ENCODE peak calls at places on chromosomes 5 and 9, in four cellular contexts. L is A549, A is WTC11, U is spleen. W is an unnamed sample.

GRCh38 chr5:73564644-73565165 is 734 bp downstream of the ANKRA2 start:
- DNase-seq in L (no peak), A (no peak), U (no peak), W (no peak)

GRCh38 chr5:97044057-97044456 is 98.4 kb downstream of the LIX1 start:
- DNase-seq in L (no peak), A (peak; percentile 76), U (no peak), W (no peak)

GRCh38 chr5:58064799-58065198 is 395.1 kb downstream of the PLK2 start:
- DNase-seq in L (no peak), A (no peak), U (no peak), W (no peak)

GRCh38 chr5:28734396-28734795 is 1696.0 kb upstream of the CDH9 start:
- DNase-seq in L (no peak), A (no peak), U (no peak), W (no peak)

GRCh38 chr5:112374818-112375217 is 44.3 kb downstream of the EPB41L4A start:
- DNase-seq in L (no peak), A (no peak), U (no peak), W (no peak)

GRCh38 chr9:109117856-109118801 is 1.6 kb downstream of the TMEM245 start:
- DNase-seq in L (peak; percentile 81), A (no peak), U (no peak), W (no peak)

GRCh38 chr5:13081116-13081515 is 863.4 kb downstream of the DNAH5 start:
- DNase-seq in L (no peak), A (no peak), U (no peak), W (no peak)

GRCh38 chr5:167058481-167058880 is 1233.0 kb upstream of the WWC1 start:
- DNase-seq in L (no peak), A (no peak), U (no peak), W (no peak)

GRCh38 chr5:142017832-142018427 is 5.1 kb upstream of the GNPDA1 start:
- DNase-seq in L (no peak), A (no peak), U (no peak), W (no peak)

GRCh38 chr5:83488821-83489220 is 17.3 kb downstream of the VCAN start:
- DNase-seq in L (no peak), A (no peak), U (no peak), W (no peak)

GRCh38 chr9:129383005-129383414 is 204.9 kb upstream of the IER5L start:
- DNase-seq in L (no peak), A (no peak), U (no peak), W (peak; percentile 38)

GRCh38 chr5:116442095-116442534 is 132.5 kb downstream of the SEMA6A start:
- DNase-seq in L (no peak), A (no peak), U (no peak), W (no peak)

GRCh38 chr9:116337015-116337414 is 183.4 kb downstream of the PAPPA start:
- DNase-seq in L (no peak), A (no peak), U (no peak), W (no peak)

GRCh38 chr5:2019716-2020115 is 137.0 kb upstream of the IRX4 start:
- DNase-seq in L (no peak), A (no peak), U (no peak), W (no peak)

GRCh38 chr9:15553528-15553898 is 670 bp downstream of the CCDC171 start:
- DNase-seq in L (no peak), A (no peak), U (no peak), W (no peak)

GRCh38 chr9:123742009-123742767 is 187.7 kb downstream of the DENND1A start:
- DNase-seq in L (no peak), A (no peak), U (no peak), W (no peak)

GRCh38 chr5:56692359-56693219 is 122.8 kb upstream of the MAP3K1 start:
- DNase-seq in L (no peak), A (no peak), U (no peak), W (no peak)

GRCh38 chr5:128764910-128765309 is 200.4 kb upstream of the SLC27A6 start:
- DNase-seq in L (no peak), A (no peak), U (no peak), W (no peak)

GRCh38 chr5:4198461-4198860 is 602.8 kb downstream of the IRX1 start:
- DNase-seq in L (no peak), A (no peak), U (no peak), W (no peak)

GRCh38 chr5:110354896-110355295 is 371.6 kb downstream of the TMEM232 start:
- DNase-seq in L (no peak), A (no peak), U (no peak), W (no peak)

GRCh38 chr5:72506150-72506549 is 1.1 kb downstream of the ZNF366 start:
- DNase-seq in L (no peak), A (no peak), U (no peak), W (no peak)

GRCh38 chr9:93325307-93326035 is 126.0 kb upstream of the FAM120A start:
- DNase-seq in L (no peak), A (no peak), U (peak; percentile 67), W (no peak)

GRCh38 chr5:4159681-4160080 is 564.0 kb downstream of the IRX1 start:
- DNase-seq in L (no peak), A (no peak), U (no peak), W (no peak)

GRCh38 chr9:93951655-93952118 is 3.5 kb downstream of the BARX1 start:
- DNase-seq in L (no peak), A (no peak), U (no peak), W (no peak)

GRCh38 chr5:169695919-169696490 is 58.9 kb downstream of the DOCK2 start:
- DNase-seq in L (peak; percentile 85), A (no peak), U (no peak), W (no peak)

GRCh38 chr5:169697518-169697890 is 60.4 kb downstream of the DOCK2 start:
- DNase-seq in L (no peak), A (no peak), U (no peak), W (no peak)

GRCh38 chr5:169697976-169698375 is 60.9 kb downstream of the DOCK2 start:
- DNase-seq in L (no peak), A (no peak), U (no peak), W (no peak)

GRCh38 chr5:169695025-169695625 is 58.0 kb downstream of the DOCK2 start:
- DNase-seq in L (no peak), A (no peak), U (no peak), W (no peak)

GRCh38 chr5:169696621-169697517 is 59.8 kb downstream of the DOCK2 start:
- DNase-seq in L (no peak), A (no peak), U (no peak), W (no peak)
- TF ChIP-seq CTCF in L (no peak), A (no peak), U (no peak), W (no peak)

DNA sequence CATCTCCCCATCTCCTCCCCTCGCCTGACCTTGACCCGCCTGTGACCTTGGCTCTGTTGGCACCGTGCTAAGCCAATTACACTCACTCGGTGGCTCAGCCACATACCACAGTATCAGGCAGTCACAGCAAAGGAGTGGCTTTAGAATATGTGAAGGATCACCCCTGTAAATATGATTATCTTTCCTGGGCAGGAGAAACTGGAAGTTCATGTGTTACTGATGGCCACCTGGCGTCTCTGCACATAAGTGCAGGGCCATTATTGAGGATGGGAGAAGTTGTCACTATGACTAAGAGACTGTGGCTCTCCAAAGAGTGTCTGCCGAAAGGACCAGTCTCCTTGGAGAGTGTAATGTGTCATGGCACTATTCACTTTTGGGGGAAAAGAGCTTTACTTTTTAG is 116.9 kb upstream of the S1PR3 start:
- DNase-seq in L (no peak), A (no peak), U (no peak), W (no peak)
- TF ChIP-seq CTCF in L (no peak), A (no peak), U (no peak), W (no peak)

GRCh38 chr9:121989010-121989409 is 104.1 kb downstream of the TTLL11 start:
- DNase-seq in L (no peak), A (peak; percentile 76), U (no peak), W (no peak)

GRCh38 chr9:121981118-121981883 is 111.8 kb downstream of the TTLL11 start:
- DNase-seq in L (no peak), A (no peak), U (no peak), W (no peak)

GRCh38 chr9:121987312-121987711 is 105.8 kb downstream of the TTLL11 start:
- DNase-seq in L (no peak), A (no peak), U (no peak), W (no peak)

GRCh38 chr9:121984726-121985402 is 108.2 kb downstream of the TTLL11 start:
- DNase-seq in L (no peak), A (no peak), U (no peak), W (no peak)

GRCh38 chr9:121985792-121986494 is 107.2 kb downstream of the TTLL11 start:
- DNase-seq in L (no peak), A (no peak), U (no peak), W (no peak)
- TF ChIP-seq CTCF in L (no peak), A (no peak), U (no peak), W (no peak)

GRCh38 chr9:35518981-35519679 is 29.2 kb downstream of the RUSC2 start:
- DNase-seq in L (no peak), A (no peak), U (no peak), W (no peak)
- TF ChIP-seq CTCF in L (no peak), A (no peak), U (no peak), W (no peak)

GRCh38 chr5:54242287-54242686 is 68.1 kb downstream of the ARL15 start:
- DNase-seq in L (no peak), A (no peak), U (no peak), W (no peak)
- TF ChIP-seq CTCF in L (no peak), A (no peak), U (no peak), W (no peak)

GRCh38 chr5:101829255-101829654 is 466.8 kb downstream of the SLCO4C1 start:
- DNase-seq in L (no peak), A (no peak), U (no peak), W (no peak)
- TF ChIP-seq CTCF in L (no peak), A (no peak), U (no peak), W (no peak)

GRCh38 chr9:134367061-134367460 is 40.8 kb downstream of the RXRA start:
- DNase-seq in L (no peak), A (no peak), U (no peak), W (no peak)

GRCh38 chr9:134365115-134365596 is 38.9 kb downstream of the RXRA start:
- DNase-seq in L (no peak), A (no peak), U (no peak), W (no peak)

GRCh38 chr9:134364391-134365114 is 38.3 kb downstream of the RXRA start:
- DNase-seq in L (no peak), A (no peak), U (no peak), W (no peak)

GRCh38 chr9:134366223-134367031 is 40.2 kb downstream of the RXRA start:
- DNase-seq in L (peak; percentile 86), A (no peak), U (peak; percentile 93), W (no peak)

GRCh38 chr9:134365791-134366222 is 39.6 kb downstream of the RXRA start:
- DNase-seq in L (peak; percentile 55), A (peak; percentile 25), U (no peak), W (no peak)
- TF ChIP-seq CTCF in L (no peak), A (no peak), U (no peak), W (no peak)

DNA sequence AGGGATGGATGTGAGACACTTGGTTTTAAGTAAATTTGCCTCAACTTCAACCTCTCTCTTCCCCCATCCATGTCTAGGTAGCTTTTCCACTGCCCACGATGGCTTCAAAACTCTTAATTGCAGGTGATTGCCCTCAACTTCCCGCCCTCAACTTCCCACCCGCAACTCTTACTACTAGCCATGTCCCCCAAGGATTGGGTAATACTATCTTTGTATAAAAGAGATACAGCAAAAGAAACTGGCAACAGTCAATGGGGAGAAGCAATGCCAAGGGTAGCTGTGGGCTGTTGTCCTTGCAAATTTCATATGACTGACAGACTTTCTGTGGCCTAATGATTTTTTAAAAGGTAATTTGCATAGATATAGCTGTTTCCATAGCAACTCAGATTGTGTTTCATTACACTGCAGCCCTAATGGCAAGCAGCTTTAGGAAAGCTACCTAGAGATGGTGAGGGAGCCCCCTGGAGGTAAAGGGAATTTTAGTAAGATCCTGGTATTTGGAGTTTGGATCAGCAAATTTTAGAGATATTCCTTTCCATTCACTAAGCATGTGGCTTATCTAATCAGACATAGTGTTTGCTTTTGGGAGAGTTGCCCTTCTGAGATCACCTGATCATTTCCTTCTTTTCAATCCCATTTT is 421.5 kb upstream of the DAP start:
- DNase-seq in L (peak; percentile 20), A (peak; percentile 22), U (no peak), W (no peak)
- TF ChIP-seq CTCF in L (peak; percentile 59), A (peak; percentile 33), U (no peak), W (peak; percentile 63)